ENCODE peak calls at places on chromosome 5, in six cellular contexts. P is left ventricle myocardium inferior, X is tibial nerve, I is thyroid gland, M is BE2C, B is neural progenitor cell. L is an unnamed sample. For H3K4me1, the result is how much of the 10 kb centered on the place peaks cover.

GRCh38 chr5:15621094-15621493 is 121.1 kb downstream of the FBXL7 start:
- DNase-seq in B (no peak), I (no peak), M (no peak), X (no peak), P (no peak), L (no peak)

GRCh38 chr5:81718300-81718699 is 32.6 kb downstream of the SSBP2 start:
- DNase-seq in M (no peak), B (peak), I (no peak), X (no peak), P (no peak), L (peak)

GRCh38 chr5:127988149-127988755 is 95.3 kb upstream of the SLC12A2 start:
- DNase-seq in I (no peak), P (no peak), M (peak), B (no peak), X (no peak), L (no peak)

GRCh38 chr5:36658016-36658415 is 51.6 kb downstream of the SLC1A3 start:
- DNase-seq in X (no peak), B (no peak), M (no peak), I (no peak), P (no peak), L (no peak)

GRCh38 chr5:89045216-89045615 is 162.2 kb upstream of the MEF2C start:
- DNase-seq in I (no peak), P (no peak), B (no peak), X (no peak), M (no peak), L (no peak)

GRCh38 chr5:137370096-137370495 is 129.0 kb downstream of the SPOCK1 start:
- DNase-seq in B (no peak), P (no peak), I (no peak), M (no peak), X (no peak), L (no peak)

GRCh38 chr5:130034872-130035271 is 130.6 kb downstream of the CHSY3 start:
- DNase-seq in X (no peak), P (no peak), B (no peak), M (no peak), I (no peak), L (no peak)

GRCh38 chr5:157279605-157280239 is 13.8 kb downstream of the CYFIP2 start:
- DNase-seq in I (no peak), P (no peak), B (no peak), M (no peak), X (no peak), L (no peak)

GRCh38 chr5:119379929-119380328 is 24.1 kb downstream of the TNFAIP8 start:
- DNase-seq in B (no peak), I (peak), X (no peak), M (no peak), P (no peak), L (no peak)

GRCh38 chr5:6287136-6287535 is 91.2 kb downstream of the MED10 start:
- DNase-seq in I (no peak), X (no peak), M (no peak), B (no peak), P (no peak), L (peak)

GRCh38 chr5:74169704-74170103 is 470.8 kb downstream of the ENC1 start:
- DNase-seq in X (no peak), I (no peak), P (no peak), B (no peak), M (no peak), L (no peak)

GRCh38 chr5:50553560-50553984 is 112.5 kb upstream of the EMB start:
- DNase-seq in M (no peak), P (no peak), I (peak), B (no peak), X (no peak), L (no peak)

GRCh38 chr5:111782171-111782570 is 25.2 kb upstream of the NREP start:
- DNase-seq in I (no peak), P (no peak), B (no peak), X (no peak), M (no peak), L (no peak)

GRCh38 chr5:172564187-172564586 is 76.9 kb upstream of the NEURL1B start:
- DNase-seq in X (no peak), M (no peak), I (peak), B (no peak), P (no peak), L (no peak)

GRCh38 chr5:123085638-123086286 is 3.3 kb upstream of the PRDM6 start:
- DNase-seq in I (no peak), B (no peak), P (no peak), M (no peak), X (no peak), L (peak)

GRCh38 chr5:132258102-132259060 is 885 bp downstream of the PDLIM4 start:
- DNase-seq in I (no peak), M (peak), X (peak), P (no peak), B (no peak), L (no peak)

GRCh38 chr5:25301836-25302235 is 657.1 kb upstream of the CDH10 start:
- DNase-seq in M (no peak), X (no peak), B (no peak), P (no peak), I (no peak), L (no peak)

GRCh38 chr5:98248949-98249348 is 524.5 kb upstream of the RGMB start:
- DNase-seq in P (no peak), B (no peak), M (no peak), I (no peak), X (no peak), L (no peak)

GRCh38 chr5:135160036-135160675 is 126.1 kb upstream of the PITX1 start:
- DNase-seq in B (no peak), M (no peak), X (no peak), P (no peak), I (no peak), L (no peak)

GRCh38 chr5:169249001-169249400 is 51.9 kb downstream of the SLIT3 start:
- DNase-seq in M (no peak), I (no peak), X (no peak), P (no peak), B (no peak), L (no peak)

GRCh38 chr5:16178745-16179372 is 732 bp downstream of the MARCHF11 start:
- DNase-seq in P (peak), I (peak), X (peak), B (peak), M (peak), L (peak)

GRCh38 chr5:164672931-164673694 is 1167.7 kb downstream of the MAT2B start:
- DNase-seq in X (no peak), I (no peak), B (no peak), P (no peak), M (peak), L (no peak)

GRCh38 chr5:39420482-39421145 is 4.2 kb downstream of the DAB2 start:
- DNase-seq in P (peak), X (peak), I (peak), B (peak), M (no peak), L (no peak)

GRCh38 chr5:167634432-167634831 is 657.0 kb upstream of the WWC1 start:
- DNase-seq in B (no peak), I (no peak), M (no peak), P (no peak), X (no peak), L (no peak)

GRCh38 chr5:72831685-72832084 is 15.2 kb downstream of the TNPO1 start:
- DNase-seq in P (no peak), M (no peak), I (no peak), X (no peak), B (no peak), L (no peak)

GRCh38 chr5:77232959-77233358 is 22.5 kb downstream of the PDE8B start:
- DNase-seq in P (no peak), I (no peak), M (no peak), X (no peak), B (no peak), L (no peak)

GRCh38 chr5:15746833-15747232 is 246.9 kb downstream of the FBXL7 start:
- DNase-seq in X (no peak), M (no peak), I (no peak), P (no peak), B (no peak), L (no peak)

GRCh38 chr5:79974896-79975295 is 16.2 kb downstream of the MTX3 start:
- DNase-seq in X (no peak), B (no peak), M (no peak), I (no peak), P (no peak), L (no peak)

GRCh38 chr5:131324311-131324710 is 60.5 kb downstream of the CDC42SE2 start:
- DNase-seq in X (peak), P (no peak), M (no peak), B (peak), I (no peak), L (peak)

GRCh38 chr5:157358871-157359270 is 92.9 kb downstream of the CYFIP2 start:
- DNase-seq in I (no peak), X (no peak), B (no peak), P (no peak), M (no peak), L (no peak)

GRCh38 chr5:75510417-75510835 is 1.0 kb downstream of the CERT1 start:
- DNase-seq in P (no peak), M (no peak), B (no peak), I (no peak), X (no peak), L (no peak)

GRCh38 chr5:14267166-14267838 is 124.2 kb downstream of the TRIO start:
- DNase-seq in P (no peak), X (no peak), M (no peak), B (no peak), I (no peak), L (no peak)

GRCh38 chr5:133754575-133755169 is 142.3 kb upstream of the FSTL4 start:
- DNase-seq in P (no peak), I (peak), M (peak), B (peak), X (peak), L (peak)

GRCh38 chr5:99037668-99038067 is 108.9 kb upstream of the CHD1 start:
- DNase-seq in M (no peak), I (no peak), X (no peak), P (no peak), B (no peak), L (peak)

GRCh38 chr5:177303121-177303924 is at the start of the genes PRELID1 and RAB24:
- DNase-seq in X (peak), M (peak), I (peak), B (peak), P (peak), L (peak)

GRCh38 chr5:177301503-177302165 is 1.9 kb downstream of the RAB24 start:
- DNase-seq in I (peak), M (no peak), P (no peak), B (no peak), X (no peak), L (no peak)

GRCh38 chr5:177300971-177301370 is 2.5 kb downstream of the RAB24 start:
- DNase-seq in I (no peak), P (no peak), X (no peak), M (no peak), B (no peak), L (no peak)

GRCh38 chr5:177303925-177304391 is 359 bp downstream of the PRELID1 start:
- DNase-seq in X (no peak), P (no peak), I (peak), M (no peak), B (no peak), L (no peak)

GRCh38 chr5:177302354-177303110 is 987 bp downstream of the RAB24 start:
- DNase-seq in I (no peak), B (peak), X (no peak), M (peak), P (no peak), L (peak)
- H3K4me1 ChIP-seq in I (under half), B (under half), X (under half), M (under half), P (half or more), L (under half)

GRCh38 chr5:142694092-142694856 is 8.4 kb upstream of the FGF1 start:
- DNase-seq in M (no peak), P (no peak), B (no peak), X (no peak), I (no peak), L (peak)
- TF ChIP-seq CTCF in M (peak), P (peak), B (peak), X (no peak), I (no peak), L (peak)

GRCh38 chr5:158777647-158778368 is 321.9 kb downstream of the EBF1 start:
- DNase-seq in M (peak), B (no peak), X (no peak), P (no peak), I (no peak), L (no peak)

GRCh38 chr5:158780656-158781237 is 319.0 kb downstream of the EBF1 start:
- DNase-seq in I (no peak), P (no peak), M (no peak), X (no peak), B (no peak), L (no peak)

GRCh38 chr5:158773151-158773550 is 326.6 kb downstream of the EBF1 start:
- DNase-seq in P (no peak), B (no peak), X (no peak), M (no peak), I (no peak), L (no peak)

DNA sequence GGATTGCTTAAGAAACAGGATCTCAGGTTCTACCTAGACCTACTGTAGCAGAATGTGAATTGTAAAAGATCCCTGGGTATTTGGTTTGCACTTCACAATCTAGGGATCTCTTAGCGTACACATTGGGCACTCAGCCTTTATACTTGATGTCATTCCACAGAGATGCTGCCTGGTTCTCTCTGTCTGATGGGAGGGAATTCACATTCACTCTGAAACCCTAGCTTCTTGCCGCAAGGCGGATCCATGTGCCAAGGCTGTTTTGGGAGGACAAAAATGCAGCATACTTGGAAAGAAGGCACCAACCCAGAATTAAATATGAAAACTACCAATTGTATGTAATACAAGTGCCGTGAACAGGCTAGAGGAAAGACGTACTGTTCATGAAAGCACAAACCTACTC is 323.0 kb downstream of the EBF1 start:
- DNase-seq in I (no peak), P (no peak), X (no peak), B (no peak), M (no peak), L (no peak)
- H3K4me1 ChIP-seq in I (under half), P (half or more), X (under half), B (under half), M (under half), L (under half)

GRCh38 chr5:146909496-146910068 is 31.0 kb upstream of the PPP2R2B start:
- DNase-seq in B (no peak), M (peak), X (no peak), P (no peak), I (no peak), L (no peak)

GRCh38 chr5:146910239-146910638 is 31.7 kb upstream of the PPP2R2B start:
- DNase-seq in P (no peak), M (no peak), X (no peak), B (no peak), I (no peak), L (no peak)

GRCh38 chr5:146903789-146904188 is 25.2 kb upstream of the PPP2R2B start:
- DNase-seq in I (no peak), X (no peak), B (no peak), P (no peak), M (no peak), L (no peak)

GRCh38 chr5:146904890-146905289 is 26.3 kb upstream of the PPP2R2B start:
- DNase-seq in I (no peak), P (no peak), X (no peak), B (no peak), M (no peak), L (no peak)

GRCh38 chr5:146906803-146907202 is 28.2 kb upstream of the PPP2R2B start:
- DNase-seq in B (peak), I (no peak), M (peak), X (no peak), P (no peak), L (peak)
- TF ChIP-seq CTCF in B (peak), I (no peak), M (peak), X (no peak), P (no peak), L (peak)

DNA sequence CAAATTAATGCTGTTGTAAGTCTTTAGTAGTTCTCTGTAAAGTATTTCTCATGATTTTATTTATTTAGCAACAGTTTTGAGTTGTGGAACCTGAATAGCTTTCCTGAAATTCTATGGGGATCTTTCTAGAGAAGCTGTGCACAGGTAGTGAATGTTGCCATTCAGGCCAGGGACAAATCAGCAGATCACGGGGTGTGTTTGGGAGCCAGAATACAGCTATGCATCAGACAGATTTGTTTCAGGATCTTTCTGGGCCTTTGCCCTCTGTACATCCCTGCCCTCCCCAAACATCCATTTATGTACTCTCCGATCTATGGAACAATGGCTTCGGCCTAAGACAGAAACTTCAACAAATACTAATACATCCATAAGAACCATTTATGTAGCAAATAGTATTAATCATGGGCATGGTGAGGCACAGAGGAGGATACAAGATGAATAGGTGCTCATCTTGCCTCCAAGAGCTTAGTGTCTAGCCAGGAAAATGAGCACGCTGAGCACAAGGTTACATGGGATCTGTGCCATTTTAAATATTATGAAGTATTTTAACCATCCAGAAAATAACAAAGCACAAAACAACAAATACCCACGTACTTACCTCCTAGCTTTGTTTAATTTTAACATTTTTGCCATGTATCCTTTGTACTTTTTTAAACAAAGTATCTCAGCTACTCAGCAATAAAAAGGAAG is 13.1 kb downstream of the ARHGEF37 start:
- DNase-seq in M (no peak), B (no peak), X (no peak), I (no peak), P (no peak), L (no peak)
- H3K4me1 ChIP-seq in M (under half), B (under half), X (under half), I (under half), P (under half), L (under half)

GRCh38 chr5:138755084-138755748 is 2.0 kb downstream of the CTNNA1 start:
- DNase-seq in X (no peak), B (no peak), M (no peak), I (no peak), P (no peak), L (no peak)

GRCh38 chr5:138753794-138754698 is 821 bp downstream of the CTNNA1 start:
- DNase-seq in P (peak), X (peak), I (peak), B (peak), M (peak), L (peak)

GRCh38 chr5:138754699-138755057 is 1.5 kb downstream of the CTNNA1 start:
- DNase-seq in P (no peak), X (no peak), B (no peak), I (no peak), M (no peak), L (no peak)

GRCh38 chr5:138752951-138753793 is at the start of gene CTNNA1:
- DNase-seq in X (peak), P (peak), M (peak), I (peak), B (peak), L (peak)

GRCh38 chr5:138752341-138752950 is 779 bp upstream of the CTNNA1 start:
- DNase-seq in P (peak), B (peak), I (peak), X (no peak), M (no peak), L (peak)
- TF ChIP-seq CTCF in P (peak), B (peak), I (no peak), X (no peak), M (no peak), L (peak)

DNA sequence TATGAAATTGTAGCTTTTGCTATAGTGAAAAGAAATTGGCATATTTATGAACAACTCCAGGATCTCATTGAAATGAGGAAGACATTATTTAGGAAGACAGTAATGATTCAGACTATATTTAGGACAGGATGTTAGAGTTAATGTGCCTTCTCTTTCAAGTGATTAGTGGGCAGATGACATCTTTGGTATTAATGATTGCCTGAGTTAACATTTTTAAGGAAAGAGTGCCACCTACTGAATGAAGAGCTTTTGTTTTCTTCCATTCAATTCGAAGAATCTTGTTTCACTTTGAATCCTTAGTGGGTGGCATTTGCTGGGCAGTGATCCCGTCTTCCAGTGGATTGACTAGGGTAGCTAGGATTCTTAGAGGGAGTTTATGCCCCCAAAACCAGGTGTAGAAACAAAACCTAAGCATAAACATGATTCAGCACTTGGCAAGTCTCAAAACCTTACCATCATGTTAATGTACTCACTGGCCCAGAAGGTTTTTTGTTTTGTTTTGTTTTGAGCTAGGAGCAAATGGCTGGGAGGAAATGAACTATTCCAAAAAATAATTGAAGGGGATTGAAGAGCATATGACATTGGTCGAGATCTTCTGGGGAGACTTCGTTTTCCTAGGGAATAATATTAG is 23.2 kb downstream of the MAP3K1 start:
- DNase-seq in P (no peak), M (no peak), I (peak), X (no peak), B (peak), L (peak)
- H3K4me1 ChIP-seq in P (half or more), M (under half), I (under half), X (under half), B (under half), L (under half)

GRCh38 chr5:100706796-100707195 is 171.6 kb downstream of the FAM174A start:
- DNase-seq in I (no peak), P (no peak), B (no peak), X (no peak), M (no peak), L (peak)
- TF ChIP-seq CTCF in I (no peak), P (peak), B (peak), X (peak), M (peak), L (no peak)

GRCh38 chr5:151073280-151073679 is 7.6 kb downstream of the TNIP1 start:
- DNase-seq in M (no peak), B (no peak), I (no peak), X (no peak), P (no peak), L (no peak)
- H3K4me1 ChIP-seq in M (under half), B (under half), I (under half), X (under half), P (half or more), L (under half)